ENCODE peak calls at places on chromosomes 16 and 17, in six cellular contexts. Y is stomach; H is heart right ventricle; M is Peyer's patch; W is brain microvascular endothelial cell; C is CD8-positive, alpha-beta T cell. A is an unnamed sample.

GRCh38 chr17:41547378-41547841 is 19.3 kb upstream of the KRT19 start:
- DNase-seq in M (no peak), Y (no peak), W (no peak), C (no peak), H (no peak), A (no peak)

GRCh38 chr16:71537643-71538042 is 11.4 kb downstream of the CHST4 start:
- DNase-seq in Y (no peak), M (peak), C (peak), W (peak), H (no peak), A (peak)

GRCh38 chr17:74751210-74751529 is 2.7 kb downstream of the NHERF1 start:
- DNase-seq in M (no peak), Y (no peak), W (no peak), C (no peak), H (no peak), A (no peak)

GRCh38 chr17:78394209-78394608 is 15.8 kb downstream of the PGS1 start:
- DNase-seq in Y (no peak), C (no peak), M (no peak), H (no peak), W (no peak), A (no peak)

GRCh38 chr17:78670850-78671291 is 93.7 kb upstream of the DNAH17 start:
- DNase-seq in C (no peak), M (peak), H (no peak), Y (no peak), W (no peak), A (no peak)

GRCh38 chr16:47779201-47780016 is 318.3 kb downstream of the PHKB start:
- DNase-seq in M (no peak), H (peak), C (peak), W (peak), Y (no peak), A (no peak)

GRCh38 chr17:30368896-30369720 is 9.6 kb upstream of the CPD start:
- DNase-seq in M (no peak), H (no peak), Y (no peak), W (no peak), C (no peak), A (no peak)

GRCh38 chr16:2465653-2466415 is 5.3 kb upstream of the NTN3 start:
- DNase-seq in C (no peak), W (no peak), Y (no peak), M (no peak), H (no peak), A (no peak)

GRCh38 chr17:40371261-40371929 is 6.9 kb upstream of the GJD3 start:
- DNase-seq in W (no peak), M (no peak), H (no peak), C (no peak), Y (no peak), A (no peak)

GRCh38 chr17:82247175-82247823 is 18.5 kb downstream of the SLC16A3 start:
- DNase-seq in Y (no peak), M (no peak), C (no peak), W (no peak), H (no peak), A (no peak)

GRCh38 chr16:19382084-19382801 is 35.4 kb upstream of the TMC5 start:
- DNase-seq in Y (peak), W (no peak), H (no peak), C (no peak), M (no peak), A (no peak)

GRCh38 chr17:5486206-5487124 is at the start of gene MIS12:
- DNase-seq in W (peak), Y (peak), C (peak), H (peak), M (peak), A (peak)
- H3K4me3 ChIP-seq in W (peak), Y (peak), C (peak), H (peak), M (peak), A (peak)

DNA sequence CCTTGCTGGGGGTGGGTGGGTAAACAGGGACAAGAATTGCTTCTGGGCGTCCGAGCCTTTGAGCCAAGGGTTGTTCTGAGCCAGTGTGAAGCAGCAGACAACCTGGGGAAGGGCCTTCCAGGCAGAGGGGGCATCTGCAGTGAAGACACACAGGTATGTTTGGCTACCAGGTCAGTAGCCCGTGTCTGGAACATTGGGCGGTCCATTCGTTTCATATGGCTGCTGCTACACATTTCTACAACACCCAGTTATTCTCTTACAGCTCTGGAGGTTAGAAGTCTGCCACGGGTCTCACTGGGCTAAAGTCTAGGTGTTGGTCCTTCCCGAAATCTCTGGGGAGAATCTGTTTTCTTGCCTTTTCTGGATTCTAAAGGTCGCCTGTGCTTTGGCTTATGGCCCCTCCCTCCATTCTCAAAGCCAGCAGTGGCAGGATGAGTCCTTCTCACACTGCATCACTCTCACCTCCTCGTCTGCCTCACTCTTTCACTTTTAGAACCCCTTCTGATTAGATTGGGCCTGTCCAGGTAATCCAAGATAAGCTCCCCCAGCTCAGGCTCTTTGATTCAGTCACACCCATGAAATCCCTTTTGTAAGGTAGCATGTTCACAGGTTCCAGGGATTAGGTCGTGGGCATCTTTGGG is 136.1 kb downstream of the CLEC16A start:
- DNase-seq in Y (no peak), W (no peak), H (no peak), M (peak), C (no peak), A (no peak)
- H3K27ac ChIP-seq in Y (no peak), W (peak), H (no peak), M (peak), C (no peak), A (no peak)

DNA sequence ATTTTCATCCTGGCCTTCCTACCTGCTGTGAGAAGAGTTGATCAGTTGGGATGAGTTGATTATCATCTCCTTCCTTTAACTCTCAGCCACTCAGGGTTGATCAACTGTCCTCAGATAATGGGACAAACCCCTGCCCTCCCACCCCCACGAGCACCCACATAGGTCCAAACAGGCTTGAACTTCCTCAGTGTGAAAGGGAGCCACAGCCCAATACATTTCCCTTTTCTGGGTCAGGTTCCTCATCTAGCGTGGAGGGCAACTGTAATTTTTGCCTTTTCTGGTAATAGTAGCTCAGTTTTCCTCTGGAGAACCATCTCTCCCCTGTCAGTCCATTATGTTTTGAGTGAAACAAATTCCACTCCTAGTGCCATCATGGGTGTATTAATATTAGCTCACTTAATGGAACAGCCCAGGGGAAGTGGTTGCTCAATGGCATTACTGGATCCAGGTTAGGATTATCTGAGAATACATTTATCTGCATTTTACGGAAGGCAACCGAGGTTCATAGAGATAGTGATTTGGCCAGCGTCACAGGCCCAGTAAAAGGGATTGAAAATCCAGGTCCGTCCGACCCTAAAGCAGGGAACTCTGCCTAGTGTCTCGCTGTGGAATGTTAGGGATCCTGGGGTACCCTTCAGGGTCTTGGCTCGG is 476 bp upstream of the LPCAT2 start:
- DNase-seq in Y (no peak), M (no peak), W (no peak), C (no peak), H (no peak), A (no peak)
- H3K4me3 ChIP-seq in Y (peak), M (peak), W (peak), C (no peak), H (peak), A (no peak)

DNA sequence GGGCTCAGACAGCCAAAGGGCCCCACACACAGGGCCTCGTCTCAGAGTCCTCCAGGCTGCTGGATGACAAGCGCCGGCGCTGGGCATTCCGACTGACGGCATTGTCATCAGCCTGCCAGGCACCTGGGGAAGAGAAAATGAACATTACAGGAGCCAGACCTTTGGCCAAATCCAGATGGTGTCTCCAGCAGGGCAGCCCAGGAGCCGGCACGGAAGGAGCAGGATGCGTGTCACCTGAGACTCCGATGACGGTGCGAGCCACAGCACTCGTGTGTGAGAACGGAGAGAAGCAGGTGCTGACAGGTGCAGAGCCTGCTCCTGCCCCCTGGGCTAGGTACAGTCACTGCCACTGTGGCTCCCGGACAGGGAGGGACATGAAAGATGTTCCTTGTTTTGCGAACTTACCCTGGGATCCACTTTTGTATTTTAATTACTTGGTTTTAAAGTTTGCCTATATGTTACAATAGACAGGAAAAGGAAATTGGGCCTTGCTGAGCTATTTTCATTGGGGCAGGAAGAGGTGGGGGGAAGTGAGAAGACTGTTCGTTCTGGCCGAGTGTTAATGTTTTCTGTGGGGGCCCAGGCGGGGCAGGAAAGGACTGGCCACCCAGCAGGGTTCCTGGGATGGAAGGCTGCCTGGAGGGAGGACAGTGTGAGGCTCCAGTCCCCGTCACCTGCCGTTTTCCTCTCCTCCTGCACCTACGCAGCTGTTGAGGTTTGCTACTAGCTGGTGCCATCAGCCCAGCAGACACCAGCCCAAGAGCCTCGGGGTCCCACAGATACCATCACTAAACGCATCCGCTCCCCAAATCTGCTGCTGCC is 4.4 kb upstream of the FOXJ1 start:
- DNase-seq in M (peak), C (peak), W (no peak), H (no peak), Y (no peak), A (peak)
- H3K27ac ChIP-seq in M (peak), C (peak), W (no peak), H (peak), Y (peak), A (peak)

GRCh38 chr17:50203589-50204345 is 2.3 kb upstream of the COL1A1 start:
- DNase-seq in W (peak), H (no peak), C (no peak), M (no peak), Y (no peak), A (no peak)

GRCh38 chr17:50205931-50206505 is 4.6 kb upstream of the COL1A1 start:
- DNase-seq in C (no peak), W (no peak), H (no peak), M (peak), Y (no peak), A (no peak)

GRCh38 chr17:50204431-50204830 is 3.0 kb upstream of the COL1A1 start:
- DNase-seq in C (no peak), Y (no peak), H (no peak), M (no peak), W (no peak), A (no peak)

GRCh38 chr17:50206604-50207293 is 5.3 kb upstream of the COL1A1 start:
- DNase-seq in Y (no peak), H (no peak), M (peak), C (no peak), W (no peak), A (no peak)

GRCh38 chr17:50205111-50205821 is 3.8 kb upstream of the COL1A1 start:
- DNase-seq in H (peak), M (peak), W (no peak), C (no peak), Y (no peak), A (no peak)
- H3K4me3 ChIP-seq in H (no peak), M (no peak), W (no peak), C (no peak), Y (no peak), A (no peak)

GRCh38 chr16:82639666-82640336 is 13.0 kb downstream of the CDH13 start:
- DNase-seq in H (peak), C (peak), W (peak), Y (peak), M (peak), A (peak)

GRCh38 chr16:82639263-82639662 is 12.5 kb downstream of the CDH13 start:
- DNase-seq in H (no peak), Y (no peak), W (no peak), C (no peak), M (no peak), A (no peak)

GRCh38 chr16:82636958-82637357 is 10.2 kb downstream of the CDH13 start:
- DNase-seq in H (no peak), M (no peak), Y (no peak), W (no peak), C (no peak), A (no peak)

GRCh38 chr16:82636485-82636884 is 9.7 kb downstream of the CDH13 start:
- DNase-seq in M (no peak), Y (no peak), H (no peak), C (no peak), W (no peak), A (no peak)

DNA sequence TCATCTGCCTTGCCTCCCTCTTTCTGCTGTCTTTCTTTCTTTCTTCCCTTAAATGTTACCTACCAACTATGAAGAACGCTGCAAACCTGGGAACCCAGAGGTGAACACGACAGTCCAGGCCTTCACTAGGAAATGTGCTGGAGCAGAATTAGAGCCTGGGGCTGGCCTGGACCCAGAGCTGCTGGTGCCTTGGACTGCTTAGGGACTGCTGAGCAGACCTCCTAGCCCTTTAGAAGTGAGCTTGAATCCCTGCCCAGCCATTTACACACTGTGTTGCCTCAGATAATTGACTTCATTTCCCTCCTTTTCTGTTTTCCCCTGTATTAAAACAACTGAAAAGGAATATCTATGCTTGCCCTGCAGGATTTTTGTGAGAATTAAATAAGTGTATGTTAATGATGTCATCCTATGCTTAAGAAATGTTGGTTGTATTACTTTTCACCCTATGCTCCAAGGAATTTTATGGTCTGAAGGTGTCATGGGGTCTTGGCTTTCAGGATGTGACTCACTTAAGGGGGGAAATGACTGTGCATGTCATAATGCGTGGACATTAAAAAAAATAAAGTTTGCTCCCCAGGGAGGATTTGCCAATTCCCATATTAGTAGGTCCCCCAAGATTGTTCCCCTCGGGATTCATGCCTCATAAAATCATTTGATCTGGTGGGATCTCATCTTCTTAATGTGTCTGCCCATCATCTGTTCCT is 11.5 kb downstream of the CDH13 start:
- DNase-seq in W (peak), C (no peak), Y (no peak), H (no peak), M (no peak), A (no peak)
- H3K27ac ChIP-seq in W (peak), C (no peak), Y (no peak), H (peak), M (no peak), A (no peak)

GRCh38 chr16:8740775-8741355 is 56.6 kb downstream of the TMEM186 start:
- DNase-seq in W (no peak), Y (peak), C (no peak), H (peak), M (peak), A (no peak)
- H3K4me3 ChIP-seq in W (no peak), Y (no peak), C (no peak), H (no peak), M (no peak), A (no peak)

DNA sequence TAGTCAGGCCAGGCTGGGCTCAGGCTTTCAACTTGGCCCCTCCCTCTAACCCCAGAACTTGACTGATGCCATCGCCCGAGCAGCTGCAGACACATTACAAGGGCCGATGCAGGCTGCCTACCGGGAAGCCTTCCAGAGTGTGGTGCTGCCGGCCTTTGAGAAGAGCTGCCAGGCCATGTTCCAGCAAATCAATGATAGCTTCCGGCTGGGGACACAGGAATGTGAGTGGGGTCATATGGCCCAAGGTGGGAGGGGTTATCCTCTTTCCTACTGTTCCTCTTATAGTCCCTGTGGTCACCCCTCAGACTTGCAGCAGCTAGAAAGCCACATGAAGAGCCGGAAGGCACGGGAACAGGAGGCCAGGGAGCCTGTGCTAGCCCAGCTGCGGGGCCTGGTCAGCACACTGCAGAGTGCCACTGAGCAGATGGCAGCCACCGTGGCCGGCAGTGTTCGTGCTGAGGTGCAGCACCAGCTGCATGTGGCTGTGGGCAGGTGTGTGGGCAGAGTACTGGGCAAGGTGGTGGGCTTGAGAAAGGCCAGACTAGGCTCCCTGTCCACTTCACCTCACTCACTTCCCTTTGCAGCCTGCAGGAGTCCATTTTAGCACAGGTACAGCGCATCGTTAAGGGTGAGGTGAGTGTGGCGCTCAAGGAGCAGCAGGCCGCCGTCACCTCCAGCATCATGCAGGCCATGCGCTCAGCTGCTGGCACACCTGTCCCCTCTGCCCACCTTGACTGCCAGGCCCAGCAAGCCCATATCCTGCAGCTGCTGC is 2.1 kb upstream of the NRN1L start:
- DNase-seq in Y (no peak), W (no peak), M (no peak), H (peak), C (no peak), A (no peak)
- H3K27ac ChIP-seq in Y (no peak), W (no peak), M (no peak), H (peak), C (no peak), A (no peak)

GRCh38 chr17:15966879-15967248 is 21.9 kb downstream of the ADORA2B start:
- DNase-seq in H (no peak), M (peak), W (no peak), Y (no peak), C (no peak), A (no peak)
- H3K4me3 ChIP-seq in H (no peak), M (no peak), W (no peak), Y (no peak), C (no peak), A (no peak)

GRCh38 chr16:73792199-73793108 is 504.2 kb upstream of the PSMD7 start:
- DNase-seq in Y (no peak), C (no peak), W (no peak), M (no peak), H (no peak), A (no peak)

GRCh38 chr16:73797115-73797514 is 499.5 kb upstream of the PSMD7 start:
- DNase-seq in Y (no peak), C (no peak), H (no peak), M (no peak), W (no peak), A (no peak)

GRCh38 chr16:73794936-73795335 is 501.7 kb upstream of the PSMD7 start:
- DNase-seq in Y (no peak), W (no peak), C (no peak), H (peak), M (no peak), A (no peak)

DNA sequence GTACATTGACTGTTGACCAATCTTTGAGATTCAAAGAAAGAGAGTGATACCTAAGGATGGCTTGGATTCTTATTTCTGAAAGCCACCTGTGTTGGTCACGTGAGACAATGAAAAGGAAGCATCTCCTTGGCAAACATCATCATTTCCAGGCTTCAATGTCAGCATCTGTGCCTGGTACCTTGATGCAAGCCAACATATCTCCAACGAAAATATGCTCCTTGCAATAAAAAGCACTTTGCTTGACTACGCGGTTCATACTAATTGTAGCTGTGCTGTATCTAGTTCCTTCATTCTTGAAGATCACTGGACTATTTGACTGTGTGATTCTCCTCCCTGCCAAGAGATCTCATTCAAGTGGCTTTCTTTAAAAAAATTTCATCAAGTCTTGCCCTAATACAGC is 503.3 kb upstream of the PSMD7 start:
- DNase-seq in H (no peak), Y (no peak), W (no peak), C (no peak), M (no peak), A (no peak)
- H3K27ac ChIP-seq in H (no peak), Y (no peak), W (no peak), C (no peak), M (no peak), A (no peak)

A was measured in CD4-positive, CD25-positive, alpha-beta regulatory T cell.